ENCODE peak calls at places on chromosomes 12 and 14, in nine cellular contexts. U is midbrain, D is upper lobe of right lung, C is NCI-H2171 treated with DMSO at 0.1 percent for 48 hours, X is mucosa of gallbladder, N is AG08395, H is naive B cell, Z is GM23248, B is NCI-H748 treated with DMSO at 0.1 percent for 48 hours. F is an unnamed sample.

GRCh38 chr14:49052516-49052915 is 533.7 kb downstream of the RPS29 start:
- DNase-seq in N (peak), B (no peak), X (no peak), Z (peak), H (no peak), D (no peak), C (no peak), U (no peak), F (no peak)

GRCh38 chr12:45991289-45992249 is 1.2 kb upstream of the SCAF11 start:
- DNase-seq in B (peak), Z (peak), X (peak), U (peak), C (peak), N (peak), H (peak), D (peak), F (peak)

GRCh38 chr12:123097521-123098084 is 53.3 kb downstream of the PITPNM2 start:
- DNase-seq in X (peak), D (no peak), Z (no peak), U (no peak), H (no peak), N (no peak), B (no peak), C (peak), F (peak)

GRCh38 chr14:101355284-101355683 is 206.0 kb upstream of the DIO3 start:
- DNase-seq in H (no peak), N (no peak), Z (no peak), C (no peak), B (no peak), X (peak), D (no peak), U (no peak), F (peak)

GRCh38 chr12:113846275-113846674 is 119.8 kb downstream of the RBM19 start:
- DNase-seq in H (no peak), U (no peak), C (peak), N (no peak), D (no peak), B (no peak), X (no peak), Z (peak), F (no peak)

GRCh38 chr12:57214398-57214781 is 2.2 kb upstream of the NXPH4 start:
- DNase-seq in N (peak), H (peak), U (no peak), C (peak), Z (peak), B (peak), D (no peak), X (peak), F (no peak)

GRCh38 chr12:125081427-125081826 is 16.2 kb downstream of the AACS start:
- DNase-seq in Z (no peak), D (no peak), X (no peak), N (no peak), C (peak), B (peak), H (no peak), U (no peak), F (no peak)

GRCh38 chr12:29589852-29590251 is 92.4 kb upstream of the OVCH1 start:
- DNase-seq in B (no peak), Z (no peak), X (no peak), D (no peak), U (no peak), C (no peak), H (no peak), N (no peak), F (no peak)

GRCh38 chr14:67519406-67519805 is 13.7 kb upstream of the PLEKHH1 start:
- DNase-seq in H (no peak), Z (no peak), D (no peak), X (no peak), C (no peak), U (no peak), N (no peak), B (no peak), F (no peak)

GRCh38 chr12:53939141-53940108 is 794 bp downstream of the HOXC13 start:
- DNase-seq in Z (peak), D (no peak), H (no peak), U (no peak), B (peak), X (no peak), C (no peak), N (peak), F (no peak)

GRCh38 chr14:31194095-31194494 is 13.5 kb downstream of the HECTD1 start:
- DNase-seq in C (no peak), U (no peak), H (no peak), N (no peak), Z (peak), B (no peak), X (no peak), D (no peak), F (no peak)

GRCh38 chr12:6313326-6313940 is 3.0 kb downstream of the PLEKHG6 start:
- DNase-seq in D (no peak), C (no peak), B (no peak), X (no peak), N (no peak), H (no peak), Z (peak), U (no peak), F (no peak)

GRCh38 chr14:94515856-94516255 is 6.6 kb upstream of the SERPINA12 start:
- DNase-seq in B (no peak), X (no peak), D (no peak), N (no peak), C (no peak), Z (no peak), U (no peak), H (no peak), F (no peak)

GRCh38 chr14:45065540-45065939 is 18.4 kb upstream of the PRPF39 start:
- DNase-seq in C (no peak), N (no peak), U (no peak), H (no peak), X (no peak), D (no peak), B (no peak), Z (no peak), F (no peak)

GRCh38 chr12:2868986-2869385 is 8.0 kb downstream of the FOXM1 start:
- DNase-seq in B (no peak), N (no peak), U (no peak), Z (peak), H (no peak), X (no peak), C (no peak), D (no peak), F (no peak)

GRCh38 chr12:74685385-74685784 is 147.8 kb downstream of the ATXN7L3B start:
- DNase-seq in B (no peak), C (no peak), D (no peak), U (no peak), Z (no peak), X (no peak), H (no peak), N (no peak), F (no peak)

GRCh38 chr12:38919191-38919590 is 13.8 kb upstream of the CPNE8 start:
- DNase-seq in D (no peak), B (no peak), C (no peak), X (no peak), N (peak), H (no peak), U (peak), Z (peak), F (no peak)

GRCh38 chr12:107832441-107832840 is 57.9 kb downstream of the ASCL4 start:
- DNase-seq in X (no peak), C (no peak), D (no peak), U (no peak), N (no peak), B (no peak), Z (no peak), H (no peak), F (no peak)

GRCh38 chr14:102295301-102295700 is 9.7 kb downstream of the MOK start:
- DNase-seq in B (no peak), H (no peak), Z (peak), X (no peak), D (no peak), C (no peak), U (peak), N (no peak), F (no peak)

GRCh38 chr12:132482771-132483170 is 7.2 kb upstream of the FBRSL1 start:
- DNase-seq in C (no peak), N (no peak), D (no peak), Z (no peak), X (no peak), U (no peak), B (no peak), H (no peak), F (no peak)

GRCh38 chr14:37641117-37641516 is 45.7 kb downstream of the TTC6 start:
- DNase-seq in D (no peak), Z (no peak), H (no peak), N (no peak), X (no peak), U (no peak), C (no peak), B (no peak), F (no peak)

GRCh38 chr12:94553130-94553519 is 93.5 kb upstream of the CEP83 start:
- DNase-seq in Z (peak), N (peak), U (peak), H (no peak), C (no peak), X (peak), B (no peak), D (no peak), F (no peak)

GRCh38 chr14:92652413-92653151 is 95.8 kb downstream of the LGMN start:
- DNase-seq in X (no peak), B (no peak), H (no peak), C (no peak), D (peak), U (no peak), Z (no peak), N (no peak), F (no peak)

GRCh38 chr14:92507174-92507768 is 6.3 kb upstream of the RIN3 start:
- DNase-seq in U (peak), B (peak), X (no peak), C (peak), Z (no peak), D (peak), H (peak), N (no peak), F (peak)

GRCh38 chr14:37903561-37904191 is 304.0 kb upstream of the SSTR1 start:
- DNase-seq in H (no peak), B (peak), N (peak), U (peak), C (peak), Z (peak), D (no peak), X (no peak), F (no peak)

GRCh38 chr12:3333583-3333982 is 157.4 kb upstream of the PRMT8 start:
- DNase-seq in B (no peak), X (no peak), U (no peak), D (no peak), C (no peak), Z (no peak), H (no peak), N (no peak), F (peak)

GRCh38 chr12:1811281-1811947 is 9.0 kb upstream of the LRTM2 start:
- DNase-seq in D (no peak), X (no peak), U (no peak), C (no peak), B (no peak), H (no peak), N (no peak), Z (no peak), F (no peak)

GRCh38 chr12:132444957-132445883 is 44.7 kb upstream of the FBRSL1 start:
- DNase-seq in D (no peak), X (peak), U (no peak), H (peak), N (no peak), B (peak), Z (peak), C (peak), F (no peak)

GRCh38 chr14:36069535-36069900 is 107.0 kb downstream of the PTCSC3 start:
- DNase-seq in H (no peak), B (peak), Z (peak), C (peak), N (peak), U (peak), D (no peak), X (peak), F (no peak)

GRCh38 chr12:29253916-29254625 is 105.0 kb downstream of the FAR2 start:
- DNase-seq in C (peak), H (no peak), N (no peak), D (no peak), Z (no peak), X (no peak), B (no peak), U (no peak), F (no peak)

GRCh38 chr12:55728932-55729591 is at the start of gene CD63:
- DNase-seq in N (peak), Z (peak), X (peak), C (peak), B (peak), D (peak), U (peak), H (peak), F (peak)

GRCh38 chr12:27922591-27923139 is 49.9 kb downstream of the PTHLH start:
- DNase-seq in B (no peak), D (no peak), C (no peak), Z (peak), X (no peak), U (peak), H (no peak), N (peak), F (no peak)

GRCh38 chr14:68521952-68522509 is 270.8 kb downstream of the ZFP36L1 start:
- DNase-seq in N (no peak), D (no peak), C (no peak), Z (no peak), B (no peak), H (no peak), U (no peak), X (no peak), F (no peak)

GRCh38 chr12:39764944-39765560 is 145.4 kb upstream of the ABCD2 start:
- DNase-seq in B (peak), H (peak), Z (peak), N (peak), D (no peak), C (peak), U (peak), X (no peak), F (no peak)

GRCh38 chr12:120529641-120530314 is 820 bp upstream of the COQ5 start:
- DNase-seq in H (no peak), U (no peak), X (no peak), N (peak), Z (peak), D (no peak), C (peak), B (peak), F (no peak)

GRCh38 chr14:74019743-74020142 is 594 bp downstream of the BBOF1 start:
- DNase-seq in C (no peak), H (no peak), Z (peak), D (no peak), N (peak), X (no peak), U (peak), B (no peak), F (no peak)

GRCh38 chr14:104891121-104891551 is 26.1 kb downstream of the CEP170B start:
- DNase-seq in B (no peak), X (no peak), N (no peak), Z (no peak), C (no peak), H (no peak), D (no peak), U (no peak), F (no peak)

F was measured in sigmoid colon.